ENCODE peak calls at places on chromosomes 7 and 10, in five cellular contexts. N is heart left ventricle, K is right lobe of liver, P is fibroblast of pulmonary artery, T is progenitor cell of endocrine pancreas. E is an unnamed sample.

GRCh38 chr7:55177589-55178261 is 158.9 kb downstream of the EGFR start:
- DNase-seq in T (no peak), P (peak), K (no peak), N (peak), E (no peak)

GRCh38 chr7:133095119-133095671 is 13.3 kb upstream of the CHCHD3 start:
- DNase-seq in P (no peak), N (no peak), T (no peak), K (no peak), E (no peak)

GRCh38 chr7:105707381-105707780 is 126.1 kb upstream of the EFCAB10 start:
- DNase-seq in N (no peak), P (no peak), T (no peak), K (no peak), E (no peak)

GRCh38 chr10:113052076-113052830 is 102.2 kb downstream of the TCF7L2 start:
- DNase-seq in K (no peak), N (no peak), T (no peak), P (peak), E (no peak)

GRCh38 chr7:99579956-99580777 is 17.9 kb upstream of the TMEM225B start:
- DNase-seq in T (peak), K (no peak), N (peak), P (peak), E (no peak)

GRCh38 chr7:27532256-27532783 is 130.4 kb downstream of the HIBADH start:
- DNase-seq in N (no peak), P (peak), K (no peak), T (no peak), E (no peak)

GRCh38 chr7:54904130-54904529 is 114.7 kb upstream of the EGFR start:
- DNase-seq in K (no peak), P (peak), T (no peak), N (no peak), E (no peak)

GRCh38 chr10:20257422-20257821 is 441.2 kb downstream of the PLXDC2 start:
- DNase-seq in K (no peak), T (no peak), N (no peak), P (no peak), E (no peak)

GRCh38 chr7:113892818-113893217 is 26.0 kb downstream of the PPP1R3A start:
- DNase-seq in N (no peak), T (no peak), P (no peak), K (no peak), E (no peak)

GRCh38 chr7:25613912-25614311 is 385.6 kb upstream of the NPVF start:
- DNase-seq in P (no peak), N (no peak), T (no peak), K (no peak), E (no peak)

GRCh38 chr10:58175990-58176910 is 91.4 kb downstream of the IPMK start:
- DNase-seq in K (no peak), P (peak), T (no peak), N (no peak), E (no peak)

GRCh38 chr7:80929619-80930018 is 10.8 kb upstream of the SEMA3C start:
- DNase-seq in K (no peak), T (no peak), N (no peak), P (no peak), E (no peak)

GRCh38 chr7:74606101-74606908 is 51.2 kb upstream of the GTF2I start:
- DNase-seq in K (peak), T (no peak), P (no peak), N (peak), E (no peak)

GRCh38 chr10:48547981-48548380 is 56.9 kb downstream of the ARHGAP22 start:
- DNase-seq in N (no peak), K (no peak), P (no peak), T (no peak), E (no peak)

GRCh38 chr10:48550071-48550691 is 54.7 kb downstream of the ARHGAP22 start:
- DNase-seq in P (peak), N (no peak), K (no peak), T (no peak), E (no peak)

GRCh38 chr10:48549236-48549635 is 55.6 kb downstream of the ARHGAP22 start:
- DNase-seq in N (no peak), K (no peak), P (no peak), T (no peak), E (no peak)

GRCh38 chr10:48547061-48547895 is 57.6 kb downstream of the ARHGAP22 start:
- DNase-seq in T (no peak), K (no peak), P (no peak), N (no peak), E (no peak)

GRCh38 chr10:48548531-48549135 is 56.2 kb downstream of the ARHGAP22 start:
- DNase-seq in T (no peak), K (no peak), N (no peak), P (no peak), E (no peak)
- TF ChIP-seq CTCF in T (no peak), K (no peak), N (no peak), P (no peak), E (no peak)

GRCh38 chr10:61319550-61320256 is 133.5 kb downstream of the TMEM26 start:
- DNase-seq in K (no peak), N (no peak), P (no peak), T (no peak), E (no peak)
- TF ChIP-seq CTCF in K (no peak), N (no peak), P (no peak), T (no peak), E (no peak)

GRCh38 chr10:120805014-120805805 is 46.0 kb upstream of the WDR11 start:
- DNase-seq in P (no peak), N (no peak), K (no peak), T (no peak), E (no peak)
- TF ChIP-seq CTCF in P (no peak), N (no peak), K (no peak), T (peak), E (no peak)

DNA sequence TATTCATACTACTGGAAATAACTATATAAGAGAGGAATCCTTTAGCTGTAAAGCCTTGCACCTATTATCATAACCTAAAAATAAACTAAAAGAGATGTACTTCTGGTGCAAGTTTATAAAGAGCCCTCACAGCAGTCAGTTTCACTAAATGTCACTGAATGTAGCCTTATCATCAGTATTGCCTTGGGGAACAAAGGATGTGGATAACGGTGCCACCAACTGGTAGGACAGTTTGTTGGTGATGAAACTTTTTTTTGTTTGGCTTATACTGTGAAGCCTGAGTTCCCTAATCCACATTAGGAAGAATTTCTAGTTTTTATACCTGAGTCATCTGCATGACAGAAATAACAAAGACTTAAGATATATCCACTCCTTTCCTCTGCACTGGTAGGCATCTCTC is 117.9 kb upstream of the COL1A2 start:
- DNase-seq in T (no peak), P (peak), K (no peak), N (no peak), E (no peak)
- TF ChIP-seq CTCF in T (no peak), P (peak), K (no peak), N (peak), E (no peak)

GRCh38 chr10:132043861-132044695 is 21.7 kb upstream of the JAKMIP3 start:
- DNase-seq in T (no peak), K (no peak), P (no peak), N (no peak), E (no peak)
- TF ChIP-seq CTCF in T (no peak), K (no peak), P (no peak), N (no peak), E (no peak)

GRCh38 chr10:118106426-118106825 is 59.7 kb upstream of the RAB11FIP2 start:
- DNase-seq in P (peak), T (no peak), N (no peak), K (no peak), E (no peak)
- TF ChIP-seq CTCF in P (peak), T (peak), N (peak), K (peak), E (no peak)

DNA sequence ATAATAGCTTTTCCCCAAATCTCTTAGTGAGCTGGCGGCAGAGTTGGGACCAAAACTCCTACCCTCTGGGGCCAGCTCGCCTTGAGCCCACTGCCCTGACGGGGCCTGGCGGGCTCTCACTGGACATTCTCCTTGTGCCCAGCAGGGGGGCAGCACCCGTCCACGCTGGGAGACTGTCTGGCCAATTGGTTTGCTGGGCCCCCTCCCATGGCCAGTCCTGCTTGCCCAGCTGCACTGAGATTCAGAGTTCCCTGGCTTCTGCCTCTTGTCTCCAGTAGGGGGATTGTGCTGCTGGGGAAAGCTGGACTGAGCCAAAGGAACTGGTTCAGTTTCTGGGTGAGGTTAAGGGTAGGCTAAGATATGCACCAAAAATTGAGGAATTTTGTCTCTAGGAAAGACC is 59.8 kb downstream of the RAMP3 start:
- DNase-seq in P (no peak), N (no peak), K (no peak), T (no peak), E (no peak)
- TF ChIP-seq CTCF in P (peak), N (peak), K (no peak), T (peak), E (peak)

DNA sequence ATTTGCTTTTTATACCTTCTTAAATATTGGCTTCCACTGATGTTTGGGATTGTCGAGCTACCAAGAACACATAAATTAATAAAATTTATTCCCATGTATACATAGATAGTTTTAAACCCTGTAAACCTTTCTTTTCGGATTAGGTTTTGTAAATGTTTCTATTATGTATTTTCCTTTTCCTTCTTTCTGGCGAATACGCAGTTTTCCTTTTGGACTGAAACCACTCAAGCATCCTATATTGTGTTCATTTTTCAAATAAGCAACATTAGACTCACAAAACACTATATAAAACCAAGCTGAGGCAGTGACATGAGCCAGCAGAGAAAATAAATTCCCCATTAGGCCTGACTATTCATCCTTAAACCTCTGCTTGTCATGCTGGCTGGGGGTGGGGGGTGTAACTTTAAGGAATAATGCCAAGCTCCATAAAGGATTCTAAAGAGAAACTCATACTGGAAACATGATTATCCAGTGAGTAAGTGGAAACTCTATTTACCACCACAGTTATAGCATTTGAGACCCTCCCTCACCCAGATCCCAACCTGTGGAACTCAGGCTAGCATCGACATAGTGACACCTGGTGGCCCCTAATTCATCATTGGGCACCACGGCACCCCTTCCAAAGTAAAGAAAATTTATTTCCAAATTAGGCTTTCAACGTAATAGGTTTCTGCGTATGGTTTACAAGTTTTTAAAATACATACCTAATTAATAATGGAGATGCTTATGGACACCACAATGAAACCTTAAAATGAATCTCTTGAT is 86.5 kb upstream of the CELF2 start:
- DNase-seq in K (no peak), P (no peak), N (no peak), T (no peak), E (no peak)
- TF ChIP-seq CTCF in K (no peak), P (peak), N (no peak), T (no peak), E (no peak)

E was measured in esophagus squamous epithelium.